ENCODE peak calls at places on chromosomes 7 and 10, in four cellular contexts. One of them, this sample, is unnamed.

GRCh38 chr10:90179696-90180407 is 478.5 kb downstream of the KIF20B start:
- DNase-seq in OCI-LY7: no peak
- DNase-seq in Peyer's patch: no peak
- DNase-seq in thoracic aorta: no peak
- DNase-seq in this sample: no peak

GRCh38 chr10:29266641-29267040 is 22.2 kb upstream of the LYZL1 start:
- DNase-seq in OCI-LY7: no peak
- DNase-seq in Peyer's patch: no peak
- DNase-seq in thoracic aorta: no peak
- DNase-seq in this sample: no peak

GRCh38 chr7:40469481-40469880 is 334.7 kb downstream of the SUGCT start:
- DNase-seq in OCI-LY7: no peak
- DNase-seq in Peyer's patch: no peak
- DNase-seq in thoracic aorta: no peak
- DNase-seq in this sample: no peak

GRCh38 chr7:44645254-44645653 is 38.8 kb downstream of the OGDH start:
- DNase-seq in OCI-LY7: no peak
- DNase-seq in Peyer's patch: no peak
- DNase-seq in thoracic aorta: no peak
- DNase-seq in this sample: no peak

GRCh38 chr10:93435061-93435491 is 47.1 kb downstream of the MYOF start:
- DNase-seq in OCI-LY7: no peak
- DNase-seq in Peyer's patch: no peak
- DNase-seq in thoracic aorta: no peak
- DNase-seq in this sample: no peak

GRCh38 chr10:115606081-115606480 is 512.9 kb downstream of the ATRNL1 start:
- DNase-seq in OCI-LY7: no peak
- DNase-seq in Peyer's patch: no peak
- DNase-seq in thoracic aorta: no peak
- DNase-seq in this sample: no peak

GRCh38 chr10:124279882-124280281 is 138.8 kb downstream of the OAT start:
- DNase-seq in OCI-LY7: no peak
- DNase-seq in Peyer's patch: peak; percentile 22
- DNase-seq in thoracic aorta: no peak
- DNase-seq in this sample: no peak

GRCh38 chr10:77392851-77393250 is 244.8 kb downstream of the KCNMA1 start:
- DNase-seq in OCI-LY7: no peak
- DNase-seq in Peyer's patch: no peak
- DNase-seq in thoracic aorta: peak; percentile 46
- DNase-seq in this sample: no peak

GRCh38 chr10:103491729-103492364 is 1.7 kb upstream of the NEURL1 start:
- DNase-seq in OCI-LY7: no peak
- DNase-seq in Peyer's patch: no peak
- DNase-seq in thoracic aorta: no peak
- DNase-seq in this sample: peak; percentile 16

GRCh38 chr7:152502813-152503790 is 67.3 kb upstream of the KMT2C start:
- DNase-seq in OCI-LY7: no peak
- DNase-seq in Peyer's patch: no peak
- DNase-seq in thoracic aorta: no peak
- DNase-seq in this sample: no peak

GRCh38 chr7:3867847-3868246 is 566.8 kb downstream of the SDK1 start:
- DNase-seq in OCI-LY7: no peak
- DNase-seq in Peyer's patch: no peak
- DNase-seq in thoracic aorta: no peak
- DNase-seq in this sample: no peak

GRCh38 chr10:45627412-45628048 is 45.0 kb downstream of the ZFAND4 start:
- DNase-seq in OCI-LY7: no peak
- DNase-seq in Peyer's patch: no peak
- DNase-seq in thoracic aorta: peak; percentile 9
- DNase-seq in this sample: no peak

GRCh38 chr10:91820144-91820543 is 21.9 kb downstream of the TNKS2 start:
- DNase-seq in OCI-LY7: no peak
- DNase-seq in Peyer's patch: no peak
- DNase-seq in thoracic aorta: no peak
- DNase-seq in this sample: no peak

GRCh38 chr10:73886625-73887024 is 12.3 kb upstream of the CAMK2G start:
- DNase-seq in OCI-LY7: no peak
- DNase-seq in Peyer's patch: no peak
- DNase-seq in thoracic aorta: no peak
- DNase-seq in this sample: no peak

GRCh38 chr7:48084727-48085432 is 4.2 kb upstream of the UPP1 start:
- DNase-seq in OCI-LY7: no peak
- DNase-seq in Peyer's patch: no peak
- DNase-seq in thoracic aorta: peak; percentile 86
- DNase-seq in this sample: peak; percentile 56

GRCh38 chr7:23956769-23957556 is 246.9 kb downstream of the STK31 start:
- DNase-seq in OCI-LY7: no peak
- DNase-seq in Peyer's patch: no peak
- DNase-seq in thoracic aorta: no peak
- DNase-seq in this sample: no peak

GRCh38 chr10:109899578-109900355 is 23.5 kb downstream of the XPNPEP1 start:
- DNase-seq in OCI-LY7: no peak
- DNase-seq in Peyer's patch: no peak
- DNase-seq in thoracic aorta: no peak
- DNase-seq in this sample: no peak

GRCh38 chr10:22682237-22683192 is 31.9 kb downstream of the PIP4K2A start:
- DNase-seq in OCI-LY7: peak; percentile 6
- DNase-seq in Peyer's patch: no peak
- DNase-seq in thoracic aorta: no peak
- DNase-seq in this sample: no peak

GRCh38 chr10:120999868-121000267 is 148.7 kb downstream of the WDR11 start:
- DNase-seq in OCI-LY7: peak; percentile 2
- DNase-seq in Peyer's patch: no peak
- DNase-seq in thoracic aorta: no peak
- DNase-seq in this sample: no peak

GRCh38 chr10:86203162-86203905 is 163.3 kb downstream of the GRID1 start:
- DNase-seq in OCI-LY7: peak; percentile 19
- DNase-seq in Peyer's patch: peak; percentile 40
- DNase-seq in thoracic aorta: no peak
- DNase-seq in this sample: peak; percentile 15

GRCh38 chr7:130996205-130996840 is 262.3 kb upstream of the KLF14 start:
- DNase-seq in OCI-LY7: no peak
- DNase-seq in Peyer's patch: no peak
- DNase-seq in thoracic aorta: no peak
- DNase-seq in this sample: no peak

GRCh38 chr10:28254290-28254985 is 48.4 kb downstream of the MPP7 start:
- DNase-seq in OCI-LY7: no peak
- DNase-seq in Peyer's patch: no peak
- DNase-seq in thoracic aorta: no peak
- DNase-seq in this sample: peak; percentile 10

GRCh38 chr10:80583681-80584080 is 46.0 kb downstream of the SH2D4B start:
- DNase-seq in OCI-LY7: no peak
- DNase-seq in Peyer's patch: no peak
- DNase-seq in thoracic aorta: no peak
- DNase-seq in this sample: no peak

GRCh38 chr7:11779864-11780263 is 52.1 kb downstream of the THSD7A start:
- DNase-seq in OCI-LY7: no peak
- DNase-seq in Peyer's patch: no peak
- DNase-seq in thoracic aorta: no peak
- DNase-seq in this sample: no peak

GRCh38 chr10:24483701-24484100 is 240.0 kb downstream of the ARHGAP21 start:
- DNase-seq in OCI-LY7: no peak
- DNase-seq in Peyer's patch: peak; percentile 74
- DNase-seq in thoracic aorta: no peak
- DNase-seq in this sample: peak; percentile 82

GRCh38 chr10:84538036-84538435 is 209.6 kb downstream of the CCSER2 start:
- DNase-seq in OCI-LY7: no peak
- DNase-seq in Peyer's patch: no peak
- DNase-seq in thoracic aorta: no peak
- DNase-seq in this sample: no peak
- H3K4me3 ChIP-seq in OCI-LY7: no peak overlapping the region
- H3K4me3 ChIP-seq in Peyer's patch: no peak overlapping the region
- H3K4me3 ChIP-seq in thoracic aorta: no peak overlapping the region
- H3K4me3 ChIP-seq in this sample: no peak overlapping the region

GRCh38 chr7:5695709-5696345 is 85.6 kb downstream of the RNF216 start:
- DNase-seq in OCI-LY7: no peak
- DNase-seq in Peyer's patch: no peak
- DNase-seq in thoracic aorta: no peak
- DNase-seq in this sample: no peak

GRCh38 chr7:5696346-5697100 is 84.9 kb downstream of the RNF216 start:
- DNase-seq in OCI-LY7: no peak
- DNase-seq in Peyer's patch: no peak
- DNase-seq in thoracic aorta: no peak
- DNase-seq in this sample: no peak

GRCh38 chr7:5693529-5693928 is 87.9 kb downstream of the RNF216 start:
- DNase-seq in OCI-LY7: peak; percentile 82
- DNase-seq in Peyer's patch: no peak
- DNase-seq in thoracic aorta: no peak
- DNase-seq in this sample: no peak

GRCh38 chr7:5694221-5694754 is 87.2 kb downstream of the RNF216 start:
- DNase-seq in OCI-LY7: no peak
- DNase-seq in Peyer's patch: no peak
- DNase-seq in thoracic aorta: no peak
- DNase-seq in this sample: no peak

DNA sequence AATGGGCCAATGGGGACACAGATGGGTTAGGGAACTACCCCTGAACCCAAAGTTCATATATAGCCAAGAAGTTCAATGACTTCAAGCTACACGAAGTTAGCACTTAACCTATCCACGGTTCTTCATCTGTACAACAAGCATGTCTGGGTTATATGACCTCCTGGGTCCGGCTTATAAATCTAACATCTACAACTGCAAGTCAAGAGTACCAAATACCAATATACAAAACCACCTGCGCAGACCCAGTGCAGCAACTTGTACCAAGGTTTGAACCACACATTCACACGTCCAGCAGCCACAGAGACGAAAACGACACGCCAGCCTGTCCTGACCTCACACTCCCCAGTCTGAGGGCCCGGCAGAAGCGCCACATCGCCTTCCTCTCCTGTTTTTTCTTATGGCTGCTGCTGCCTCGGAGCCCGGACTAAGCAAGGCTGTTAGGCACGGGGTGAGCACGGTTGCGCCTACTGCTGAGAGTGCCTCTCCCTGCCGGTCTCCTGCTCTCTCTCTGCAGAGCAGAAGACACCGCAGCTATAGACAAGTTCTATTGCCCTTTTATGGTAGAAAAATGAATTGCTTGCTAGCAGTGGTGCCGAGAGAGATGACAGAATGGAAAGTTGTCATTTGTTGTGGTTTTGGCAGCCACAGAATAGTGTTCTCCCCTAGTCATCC is 86.3 kb downstream of the RNF216 start:
- DNase-seq in OCI-LY7: peak; percentile 24
- DNase-seq in Peyer's patch: no peak
- DNase-seq in thoracic aorta: no peak
- DNase-seq in this sample: no peak
- H3K4me1 ChIP-seq in OCI-LY7: peaks cover 51% of the 10 kb centered on the region
- H3K4me1 ChIP-seq in Peyer's patch: peaks cover 47% of the 10 kb centered on the region
- H3K4me1 ChIP-seq in thoracic aorta: peaks cover 51% of the 10 kb centered on the region
- H3K4me1 ChIP-seq in this sample: peaks cover 25% of the 10 kb centered on the region

DNA sequence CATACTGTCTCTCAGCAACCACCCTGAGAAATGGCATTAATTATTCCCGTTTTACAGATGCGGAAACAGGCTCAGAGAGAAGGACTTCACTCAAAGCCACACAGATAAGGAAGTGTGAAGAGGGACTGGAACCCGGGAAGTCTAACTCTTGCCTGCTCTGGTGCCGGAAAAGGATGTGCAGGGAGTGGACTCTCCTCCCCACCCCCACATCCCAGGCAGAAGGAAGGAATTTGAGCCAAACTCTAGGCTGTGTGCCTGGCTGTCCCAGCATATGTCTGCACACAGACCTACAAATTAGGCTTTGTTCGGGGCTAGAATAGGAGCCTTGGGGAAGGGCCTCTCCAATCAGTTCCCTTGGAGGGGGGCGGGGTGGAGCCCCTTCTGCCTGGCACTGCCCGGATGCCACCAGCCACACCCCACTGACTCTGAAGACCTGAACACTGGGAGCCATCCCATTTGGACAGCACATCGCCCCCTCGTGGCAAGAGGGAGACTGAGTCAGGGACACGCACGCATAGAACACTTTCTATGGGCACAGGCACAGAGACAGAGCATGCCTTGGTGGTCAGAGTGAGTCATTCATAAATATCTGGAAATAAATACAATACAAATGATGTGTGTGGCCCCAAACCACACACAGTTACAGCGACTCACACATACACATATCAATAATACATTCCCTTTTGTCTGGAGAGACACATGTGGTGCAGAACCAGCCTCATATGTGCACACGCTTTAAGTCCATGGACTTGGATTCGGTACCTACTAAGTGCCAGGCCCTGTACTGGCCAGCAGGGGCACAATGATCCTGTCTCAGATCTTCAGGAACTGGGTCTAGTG is 13.1 kb downstream of the LZTS2 start:
- DNase-seq in OCI-LY7: peak; percentile 79
- DNase-seq in Peyer's patch: peak; percentile 86
- DNase-seq in thoracic aorta: peak; percentile 65
- DNase-seq in this sample: peak; percentile 83
- TF ChIP-seq CTCF in OCI-LY7: peak; percentile 93
- TF ChIP-seq CTCF in Peyer's patch: peak; percentile 79
- TF ChIP-seq CTCF in thoracic aorta: peak; percentile 94
- TF ChIP-seq CTCF in this sample: peak; percentile 71

DNA sequence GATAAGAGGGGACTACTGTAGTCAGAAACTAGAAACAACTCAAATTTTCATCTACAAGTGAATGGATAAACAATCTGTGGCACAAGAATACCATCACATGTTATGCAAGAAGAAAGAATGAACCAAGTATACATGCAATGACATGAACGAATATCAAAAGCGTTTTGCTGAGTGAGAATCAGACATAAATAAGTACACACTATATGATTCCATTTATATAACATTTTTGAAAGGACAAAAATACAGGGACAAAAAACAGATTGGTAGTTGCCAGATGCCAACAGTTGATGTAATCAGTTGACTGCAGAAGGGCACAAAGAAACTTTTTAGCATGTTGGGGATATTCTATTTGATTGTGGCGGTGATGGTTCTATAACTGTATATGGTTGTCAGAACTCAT is 33.6 kb downstream of the CTNNA3 start:
- DNase-seq in OCI-LY7: no peak
- DNase-seq in Peyer's patch: no peak
- DNase-seq in thoracic aorta: no peak
- DNase-seq in this sample: no peak
- H3K4me3 ChIP-seq in OCI-LY7: no peak overlapping the region
- H3K4me3 ChIP-seq in Peyer's patch: no peak overlapping the region
- H3K4me3 ChIP-seq in thoracic aorta: no peak overlapping the region
- H3K4me3 ChIP-seq in this sample: no peak overlapping the region

GRCh38 chr7:32037650-32038198 is 32.5 kb downstream of the PDE1C start:
- DNase-seq in OCI-LY7: no peak
- DNase-seq in Peyer's patch: no peak
- DNase-seq in thoracic aorta: no peak
- DNase-seq in this sample: no peak
- H3K4me1 ChIP-seq in OCI-LY7: no peaks in the 10 kb centered on the region
- H3K4me1 ChIP-seq in Peyer's patch: no peaks in the 10 kb centered on the region
- H3K4me1 ChIP-seq in thoracic aorta: no peaks in the 10 kb centered on the region
- H3K4me1 ChIP-seq in this sample: no peaks in the 10 kb centered on the region

GRCh38 chr7:81956520-81956919 is 186.7 kb upstream of the HGF start:
- DNase-seq in OCI-LY7: peak; percentile 63
- DNase-seq in Peyer's patch: no peak
- DNase-seq in thoracic aorta: no peak
- DNase-seq in this sample: peak; percentile 9
- TF ChIP-seq CTCF in OCI-LY7: peak; percentile 88
- TF ChIP-seq CTCF in Peyer's patch: no peak
- TF ChIP-seq CTCF in thoracic aorta: no peak
- TF ChIP-seq CTCF in this sample: no peak

GRCh38 chr7:6575246-6576023 is 1.8 kb upstream of the ZDHHC4 start:
- DNase-seq in OCI-LY7: no peak
- DNase-seq in Peyer's patch: no peak
- DNase-seq in thoracic aorta: no peak
- DNase-seq in this sample: no peak
- H3K4me3 ChIP-seq in OCI-LY7: no peak overlapping the region
- H3K4me3 ChIP-seq in Peyer's patch: no peak overlapping the region
- H3K4me3 ChIP-seq in thoracic aorta: no peak overlapping the region
- H3K4me3 ChIP-seq in this sample: no peak overlapping the region

This sample was measured in mucosa of descending colon.